ENCODE peak calls at places on chromosomes 6 and 20, in six cellular contexts. M, J, S, G, Q and Y are unnamed samples.
A peak's percentile ranks its signal among the peaks of the same experiment; 100 is the strongest.

GRCh38 chr6:14635195-14635594 is 517.6 kb downstream of the CD83 start:
- DNase-seq in G (no peak), J (no peak), S (no peak), M (no peak), Q (no peak), Y (peak; percentile 63)

GRCh38 chr6:117425431-117426153 is at the start of gene ROS1:
- DNase-seq in Q (no peak), M (no peak), S (no peak), G (no peak), J (no peak), Y (no peak)

GRCh38 chr6:116557863-116558262 is 4.3 kb downstream of the CALHM4 start:
- DNase-seq in S (no peak), J (peak; percentile 27), M (peak; percentile 62), Q (peak; percentile 98), G (peak; percentile 98), Y (no peak)

GRCh38 chr6:152368761-152369624 is 268.2 kb downstream of the SYNE1 start:
- DNase-seq in Q (peak; percentile 35), J (no peak), M (peak; percentile 33), S (peak; percentile 55), G (no peak), Y (no peak)

GRCh38 chr20:36170542-36171215 is 16.1 kb downstream of the EPB41L1 start:
- DNase-seq in G (no peak), S (no peak), J (no peak), Q (no peak), M (no peak), Y (no peak)

GRCh38 chr20:57713951-57714350 is 4.1 kb upstream of the PMEPA1 start:
- DNase-seq in G (no peak), Q (no peak), J (no peak), S (no peak), M (no peak), Y (no peak)

GRCh38 chr6:101085327-101085726 is 204.2 kb upstream of the ASCC3 start:
- DNase-seq in G (peak; percentile 69), Q (no peak), M (no peak), J (peak; percentile 30), S (peak; percentile 18), Y (no peak)

GRCh38 chr6:169153401-169153800 is 100.2 kb downstream of the THBS2 start:
- DNase-seq in J (no peak), Q (no peak), M (no peak), S (no peak), G (no peak), Y (no peak)

GRCh38 chr20:39253051-39253682 is 291.0 kb downstream of the DHX35 start:
- DNase-seq in J (no peak), G (no peak), S (no peak), M (no peak), Q (no peak), Y (no peak)

GRCh38 chr6:40672118-40672517 is 85.0 kb upstream of the LRFN2 start:
- DNase-seq in M (no peak), S (peak; percentile 28), G (no peak), Q (no peak), J (peak; percentile 39), Y (no peak)

GRCh38 chr6:154039231-154039842 is at the start of gene OPRM1:
- DNase-seq in S (peak; percentile 94), Q (no peak), G (peak; percentile 27), J (peak; percentile 93), M (peak; percentile 1), Y (no peak)

GRCh38 chr6:144639654-144640053 is 354.5 kb downstream of the UTRN start:
- DNase-seq in S (no peak), J (no peak), G (no peak), Q (no peak), M (no peak), Y (no peak)

GRCh38 chr20:39829713-39830112 is 859.3 kb downstream of the MAFB start:
- DNase-seq in G (peak; percentile 20), Q (no peak), M (no peak), J (peak; percentile 16), S (no peak), Y (no peak)

GRCh38 chr6:129644567-129645015 is 65.4 kb downstream of the ARHGAP18 start:
- DNase-seq in Q (peak; percentile 76), S (no peak), G (peak; percentile 92), J (no peak), M (peak; percentile 96), Y (no peak)

GRCh38 chr6:155309150-155309549 is 5.1 kb downstream of the TFB1M start:
- DNase-seq in Q (peak; percentile 23), J (no peak), S (no peak), M (no peak), G (peak; percentile 32), Y (no peak)

GRCh38 chr6:56806368-56806767 is 148.5 kb upstream of the BEND6 start:
- DNase-seq in J (no peak), M (no peak), Q (no peak), S (peak; percentile 77), G (no peak), Y (no peak)

GRCh38 chr6:91106083-91106482 is 519.2 kb upstream of the MAP3K7 start:
- DNase-seq in G (no peak), Q (no peak), J (no peak), M (no peak), S (no peak), Y (no peak)

GRCh38 chr20:53676987-53677386 is 83.3 kb upstream of the ZNF217 start:
- DNase-seq in S (no peak), M (no peak), G (no peak), Q (no peak), J (no peak), Y (no peak)

GRCh38 chr20:53677447-53678314 is 84.0 kb upstream of the ZNF217 start:
- DNase-seq in G (peak; percentile 56), Q (peak; percentile 46), M (peak; percentile 49), S (peak; percentile 39), J (peak; percentile 52), Y (no peak)

GRCh38 chr20:53678315-53678989 is 84.8 kb upstream of the ZNF217 start:
- DNase-seq in G (no peak), J (no peak), M (no peak), Q (peak; percentile 20), S (no peak), Y (no peak)

GRCh38 chr20:53679597-53680309 is 86.1 kb upstream of the ZNF217 start:
- DNase-seq in J (peak; percentile 24), M (no peak), G (peak; percentile 27), Q (no peak), S (peak; percentile 34), Y (no peak)

GRCh38 chr20:53678990-53679596 is 85.5 kb upstream of the ZNF217 start:
- DNase-seq in G (no peak), S (no peak), J (no peak), Q (peak; percentile 27), M (no peak), Y (no peak)
- H2AFZ ChIP-seq in G (no peak overlapping the region), S (peak overlapping the region; percentile 97), J (no peak overlapping the region), Q (no peak overlapping the region), M (no peak overlapping the region), Y (peak overlapping the region; percentile 57)

DNA sequence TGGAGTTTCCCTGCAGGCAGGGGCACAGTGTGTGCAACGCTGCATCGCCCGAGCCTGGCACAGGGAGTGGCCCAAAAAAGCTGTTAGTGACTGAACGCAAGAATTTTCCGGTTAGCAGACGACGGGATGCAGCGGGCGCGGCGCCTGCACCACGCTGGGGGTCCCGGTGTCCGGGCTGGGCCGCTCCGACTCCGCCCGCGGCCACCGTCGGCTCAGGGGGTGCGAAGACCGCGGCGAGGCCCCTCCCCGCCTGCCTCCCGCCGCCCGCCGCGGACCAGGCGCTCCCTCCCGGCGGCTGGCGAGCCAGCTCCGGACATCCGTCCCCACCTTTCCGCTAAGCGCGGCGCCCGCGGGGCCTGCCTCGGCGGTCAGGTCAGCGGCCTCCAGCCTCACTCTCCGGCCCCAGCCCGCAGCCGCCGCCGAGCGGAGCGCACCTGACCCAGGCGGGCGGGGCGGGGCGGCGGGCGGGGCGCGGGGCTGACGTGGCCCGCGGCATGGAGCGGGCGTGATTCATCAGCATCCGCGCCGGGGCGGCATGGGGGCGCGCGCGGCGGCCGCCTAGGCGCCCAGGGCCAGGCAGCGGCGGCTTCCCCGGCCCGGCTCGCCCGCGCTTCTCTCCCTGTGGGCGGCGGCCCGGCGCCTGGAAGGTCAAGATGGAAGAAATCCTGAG is at the start of gene ARFGEF3:
- DNase-seq in G (peak; percentile 38), M (peak; percentile 42), Q (peak; percentile 1), J (peak; percentile 82), S (peak; percentile 85), Y (no peak)
- H3K4me2 ChIP-seq in G (peak within 1 kb of the TSS; percentile 97), M (peak within 1 kb of the TSS; percentile 92), Q (peak within 1 kb of the TSS; percentile 99), J (peak within 1 kb of the TSS; percentile 99), S (peak within 1 kb of the TSS; percentile 93), Y (no peak within 1 kb of the TSS)

GRCh38 chr20:63553933-63554290 is at the start of gene FNDC11:
- DNase-seq in Q (no peak), S (peak; percentile 87), J (peak; percentile 81), M (no peak), G (no peak), Y (peak; percentile 44)

GRCh38 chr20:63551068-63551467 is 2.9 kb upstream of the FNDC11 start:
- DNase-seq in M (no peak), S (no peak), G (no peak), J (no peak), Q (no peak), Y (no peak)

GRCh38 chr20:63554361-63555278 is 661 bp downstream of the FNDC11 start:
- DNase-seq in M (no peak), Q (no peak), S (peak; percentile 40), J (peak; percentile 38), G (no peak), Y (peak; percentile 43)

GRCh38 chr20:63553251-63553932 is 567 bp upstream of the FNDC11 start:
- DNase-seq in Q (peak; percentile 83), M (peak; percentile 84), G (peak; percentile 56), J (peak; percentile 93), S (peak; percentile 95), Y (peak; percentile 93)

DNA sequence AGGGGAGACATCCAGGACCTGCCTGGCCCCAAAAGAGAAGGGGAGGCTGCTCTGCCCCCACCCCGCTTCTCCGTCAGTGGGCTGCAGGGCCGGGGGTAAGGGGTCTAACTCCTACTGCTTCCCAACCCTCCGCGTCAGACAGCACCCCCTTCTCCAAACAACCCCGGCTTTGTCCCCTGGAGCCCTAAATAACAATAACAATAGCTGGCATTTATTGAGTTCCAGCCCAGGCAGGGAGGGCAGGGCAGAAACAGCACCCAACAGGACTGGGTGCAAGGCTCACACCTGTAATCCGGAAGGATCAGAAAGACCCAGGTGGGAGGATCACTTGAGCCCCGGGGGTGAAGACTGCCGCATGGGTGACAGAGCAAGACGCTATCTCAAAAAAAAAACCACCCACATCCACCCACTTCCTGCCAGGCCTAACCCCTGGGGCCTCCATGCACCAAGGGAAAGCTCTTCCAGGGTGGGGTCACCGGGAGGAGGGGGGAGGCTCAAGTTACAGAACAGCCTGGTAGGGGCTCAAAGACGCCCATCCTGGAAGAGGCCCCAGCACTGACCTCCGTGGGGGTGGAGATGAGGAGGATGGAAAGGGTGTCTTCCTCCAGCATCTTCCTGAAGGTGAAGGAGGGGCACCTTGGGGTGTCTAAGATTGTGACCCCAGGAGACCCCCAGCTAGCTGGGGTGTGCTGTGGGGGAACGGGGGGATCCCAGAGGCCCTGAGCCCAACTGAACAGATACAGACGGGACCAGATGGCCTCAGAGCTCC is 1.3 kb upstream of the FNDC11 start:
- DNase-seq in S (no peak), M (no peak), Q (no peak), G (no peak), J (peak; percentile 68), Y (peak; percentile 92)
- H2AFZ ChIP-seq in S (no peak overlapping the region), M (no peak overlapping the region), Q (peak overlapping the region; percentile 13), G (no peak overlapping the region), J (peak overlapping the region; percentile 47), Y (peak overlapping the region; percentile 59)

DNA sequence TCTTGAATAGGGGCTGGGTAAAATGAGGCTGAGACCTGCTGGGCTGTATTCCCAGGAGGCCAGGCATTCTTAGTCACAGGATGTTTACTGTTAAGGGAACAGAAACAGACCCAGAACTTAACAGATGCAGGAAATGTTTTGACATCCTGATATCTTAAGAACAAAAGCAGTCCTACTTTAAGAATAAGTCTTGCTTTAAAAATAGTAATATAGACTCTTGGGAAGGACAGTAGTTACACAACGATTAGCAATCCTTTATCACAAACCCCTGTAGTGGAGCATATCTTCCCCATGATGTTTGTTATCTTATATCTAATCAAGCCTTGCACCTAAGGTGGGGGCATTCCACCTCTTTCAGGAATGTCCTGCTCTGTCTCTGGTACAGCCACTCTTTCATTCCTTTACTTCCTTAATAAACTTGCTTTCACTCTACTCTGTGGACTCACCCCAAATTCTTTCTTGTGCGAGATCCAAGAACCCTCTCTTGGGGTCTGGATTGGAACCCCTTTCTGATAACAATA is 493.7 kb upstream of the SULF2 start:
- DNase-seq in S (no peak), J (no peak), M (peak; percentile 87), Q (peak; percentile 35), G (peak; percentile 45), Y (peak; percentile 38)
- H3K4me2 ChIP-seq in S (no peak overlapping the region), J (no peak overlapping the region), M (peak overlapping the region; percentile 31), Q (no peak overlapping the region), G (no peak overlapping the region), Y (peak overlapping the region; percentile 14)